ENCODE peak calls at places on chromosomes 3 and 15, in eight cellular contexts. One of them, this sample, is unnamed.

GRCh38 chr3:198079771-198080520 is 119.9 kb downstream of the LMLN start:
- DNase-seq in right lobe of liver: no peak
- DNase-seq in sigmoid colon: no peak
- DNase-seq in breast epithelium: no peak
- DNase-seq in thyroid gland: no peak
- DNase-seq in ovary: no peak
- DNase-seq in K562: peak; percentile 19
- DNase-seq in transverse colon: peak; percentile 9
- DNase-seq in this sample: peak; percentile 86

GRCh38 chr3:111884411-111885018 is 25.4 kb downstream of the PHLDB2 start:
- DNase-seq in right lobe of liver: no peak
- DNase-seq in sigmoid colon: no peak
- DNase-seq in breast epithelium: no peak
- DNase-seq in thyroid gland: no peak
- DNase-seq in ovary: no peak
- DNase-seq in K562: no peak
- DNase-seq in transverse colon: no peak
- DNase-seq in this sample: no peak

GRCh38 chr3:55609230-55610100 is 122.4 kb upstream of the WNT5A start:
- DNase-seq in right lobe of liver: no peak
- DNase-seq in sigmoid colon: no peak
- DNase-seq in breast epithelium: no peak
- DNase-seq in thyroid gland: no peak
- DNase-seq in ovary: no peak
- DNase-seq in K562: peak; percentile 5
- DNase-seq in transverse colon: no peak
- DNase-seq in this sample: no peak

GRCh38 chr3:141447391-141447790 is 39.4 kb upstream of the RASA2 start:
- DNase-seq in right lobe of liver: no peak
- DNase-seq in sigmoid colon: no peak
- DNase-seq in breast epithelium: no peak
- DNase-seq in thyroid gland: no peak
- DNase-seq in ovary: no peak
- DNase-seq in K562: no peak
- DNase-seq in transverse colon: no peak
- DNase-seq in this sample: no peak

GRCh38 chr15:60118146-60118545 is 114.0 kb downstream of the FOXB1 start:
- DNase-seq in right lobe of liver: no peak
- DNase-seq in sigmoid colon: no peak
- DNase-seq in breast epithelium: no peak
- DNase-seq in thyroid gland: no peak
- DNase-seq in ovary: no peak
- DNase-seq in K562: no peak
- DNase-seq in transverse colon: no peak
- DNase-seq in this sample: no peak

GRCh38 chr3:123695152-123695551 is 110.3 kb upstream of the HACD2 start:
- DNase-seq in right lobe of liver: no peak
- DNase-seq in sigmoid colon: no peak
- DNase-seq in breast epithelium: no peak
- DNase-seq in thyroid gland: no peak
- DNase-seq in ovary: no peak
- DNase-seq in K562: no peak
- DNase-seq in transverse colon: no peak
- DNase-seq in this sample: no peak

GRCh38 chr15:56667517-56667916 is 65.8 kb downstream of the ZNF280D start:
- DNase-seq in right lobe of liver: no peak
- DNase-seq in sigmoid colon: no peak
- DNase-seq in breast epithelium: no peak
- DNase-seq in thyroid gland: no peak
- DNase-seq in ovary: no peak
- DNase-seq in K562: no peak
- DNase-seq in transverse colon: no peak
- DNase-seq in this sample: no peak

GRCh38 chr3:23882487-23882918 is 34.3 kb downstream of the NKIRAS1 start:
- DNase-seq in right lobe of liver: no peak
- DNase-seq in sigmoid colon: no peak
- DNase-seq in breast epithelium: no peak
- DNase-seq in thyroid gland: no peak
- DNase-seq in ovary: no peak
- DNase-seq in K562: no peak
- DNase-seq in transverse colon: no peak
- DNase-seq in this sample: no peak

GRCh38 chr3:155921486-155921885 is 51.0 kb downstream of the GMPS start:
- DNase-seq in right lobe of liver: no peak
- DNase-seq in sigmoid colon: no peak
- DNase-seq in breast epithelium: no peak
- DNase-seq in thyroid gland: no peak
- DNase-seq in ovary: no peak
- DNase-seq in K562: no peak
- DNase-seq in transverse colon: no peak
- DNase-seq in this sample: no peak

GRCh38 chr3:160400048-160400630 is 689 bp downstream of the SMC4 start:
- DNase-seq in right lobe of liver: peak; percentile 70
- DNase-seq in sigmoid colon: peak; percentile 75
- DNase-seq in breast epithelium: peak; percentile 18
- DNase-seq in thyroid gland: peak; percentile 52
- DNase-seq in ovary: peak; percentile 50
- DNase-seq in K562: no peak
- DNase-seq in transverse colon: peak; percentile 48
- DNase-seq in this sample: peak; percentile 87

GRCh38 chr15:72857331-72858065 is 73.9 kb upstream of the ADPGK start:
- DNase-seq in right lobe of liver: no peak
- DNase-seq in sigmoid colon: no peak
- DNase-seq in breast epithelium: no peak
- DNase-seq in thyroid gland: no peak
- DNase-seq in ovary: no peak
- DNase-seq in K562: no peak
- DNase-seq in transverse colon: no peak
- DNase-seq in this sample: no peak

GRCh38 chr3:157104521-157104920 is 55.4 kb downstream of the CCNL1 start:
- DNase-seq in right lobe of liver: no peak
- DNase-seq in sigmoid colon: peak; percentile 79
- DNase-seq in breast epithelium: no peak
- DNase-seq in thyroid gland: no peak
- DNase-seq in ovary: no peak
- DNase-seq in K562: no peak
- DNase-seq in transverse colon: no peak
- DNase-seq in this sample: no peak

GRCh38 chr3:71955549-71956373 is 170.8 kb upstream of the PROK2 start:
- DNase-seq in right lobe of liver: peak; percentile 80
- DNase-seq in sigmoid colon: peak; percentile 82
- DNase-seq in breast epithelium: peak; percentile 60
- DNase-seq in thyroid gland: peak; percentile 81
- DNase-seq in ovary: peak; percentile 85
- DNase-seq in K562: peak; percentile 28
- DNase-seq in transverse colon: peak; percentile 71
- DNase-seq in this sample: peak; percentile 63

GRCh38 chr15:30922469-30923311 is 19.0 kb downstream of the FAN1 start:
- DNase-seq in right lobe of liver: no peak
- DNase-seq in sigmoid colon: peak; percentile 75
- DNase-seq in breast epithelium: peak; percentile 47
- DNase-seq in thyroid gland: peak; percentile 61
- DNase-seq in ovary: no peak
- DNase-seq in K562: no peak
- DNase-seq in transverse colon: peak; percentile 43
- DNase-seq in this sample: no peak

GRCh38 chr3:71173421-71173975 is 410.0 kb downstream of the FOXP1 start:
- DNase-seq in right lobe of liver: no peak
- DNase-seq in sigmoid colon: no peak
- DNase-seq in breast epithelium: no peak
- DNase-seq in thyroid gland: no peak
- DNase-seq in ovary: no peak
- DNase-seq in K562: no peak
- DNase-seq in transverse colon: no peak
- DNase-seq in this sample: no peak

GRCh38 chr3:100650651-100651611 is 41.5 kb downstream of the ADGRG7 start:
- DNase-seq in right lobe of liver: no peak
- DNase-seq in sigmoid colon: no peak
- DNase-seq in breast epithelium: no peak
- DNase-seq in thyroid gland: no peak
- DNase-seq in ovary: no peak
- DNase-seq in K562: no peak
- DNase-seq in transverse colon: no peak
- DNase-seq in this sample: peak; percentile 19

GRCh38 chr3:944786-945185 is 148.0 kb upstream of the CNTN6 start:
- DNase-seq in right lobe of liver: no peak
- DNase-seq in sigmoid colon: no peak
- DNase-seq in breast epithelium: no peak
- DNase-seq in thyroid gland: no peak
- DNase-seq in ovary: no peak
- DNase-seq in K562: no peak
- DNase-seq in transverse colon: no peak
- DNase-seq in this sample: no peak

GRCh38 chr15:66803182-66803729 is 101.2 kb downstream of the SMAD6 start:
- DNase-seq in right lobe of liver: no peak
- DNase-seq in sigmoid colon: peak; percentile 93
- DNase-seq in breast epithelium: peak; percentile 82
- DNase-seq in thyroid gland: peak; percentile 97
- DNase-seq in ovary: peak; percentile 92
- DNase-seq in K562: peak; percentile 93
- DNase-seq in transverse colon: peak; percentile 89
- DNase-seq in this sample: peak; percentile 97

GRCh38 chr3:190321789-190322603 is at the start of gene CLDN1:
- DNase-seq in right lobe of liver: peak; percentile 92
- DNase-seq in sigmoid colon: peak; percentile 88
- DNase-seq in breast epithelium: peak; percentile 59
- DNase-seq in thyroid gland: peak; percentile 82
- DNase-seq in ovary: peak; percentile 87
- DNase-seq in K562: peak; percentile 29
- DNase-seq in transverse colon: peak; percentile 84
- DNase-seq in this sample: peak; percentile 77

DNA sequence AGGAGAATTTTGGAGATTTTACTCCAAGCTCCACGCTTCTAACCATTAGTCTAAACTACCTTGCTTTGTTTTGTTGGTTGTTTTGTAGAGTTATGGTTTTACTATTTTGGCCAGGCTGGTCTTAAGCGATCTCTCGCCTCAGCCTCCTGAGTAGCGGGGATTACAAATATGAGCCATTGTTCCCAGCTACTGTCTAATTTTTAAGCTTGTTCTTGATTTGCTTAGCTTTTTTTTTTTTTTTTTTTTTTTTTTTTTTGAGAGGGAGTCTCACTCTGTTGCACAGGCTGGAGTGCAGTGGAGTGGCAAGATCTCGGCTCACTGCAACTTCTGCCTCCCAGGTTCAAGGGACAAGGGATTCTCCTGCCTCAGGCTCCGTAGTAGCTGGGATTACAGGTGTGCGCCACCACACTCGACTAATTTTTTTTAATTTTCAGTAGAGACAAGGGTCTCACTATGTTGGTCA is 28.5 kb downstream of the EFCAB12 start:
- DNase-seq in right lobe of liver: no peak
- DNase-seq in sigmoid colon: no peak
- DNase-seq in breast epithelium: no peak
- DNase-seq in thyroid gland: peak; percentile 18
- DNase-seq in ovary: no peak
- DNase-seq in K562: no peak
- DNase-seq in transverse colon: no peak
- DNase-seq in this sample: no peak
- TF ChIP-seq POLR2A in right lobe of liver: peak; percentile 4
- TF ChIP-seq POLR2A in sigmoid colon: no peak
- TF ChIP-seq POLR2A in breast epithelium: no peak
- TF ChIP-seq POLR2A in thyroid gland: no peak
- TF ChIP-seq POLR2A in ovary: peak; percentile 15
- TF ChIP-seq POLR2A in K562: peak; percentile 96
- TF ChIP-seq POLR2A in transverse colon: peak; percentile 8
- TF ChIP-seq POLR2A in this sample: no peak

DNA sequence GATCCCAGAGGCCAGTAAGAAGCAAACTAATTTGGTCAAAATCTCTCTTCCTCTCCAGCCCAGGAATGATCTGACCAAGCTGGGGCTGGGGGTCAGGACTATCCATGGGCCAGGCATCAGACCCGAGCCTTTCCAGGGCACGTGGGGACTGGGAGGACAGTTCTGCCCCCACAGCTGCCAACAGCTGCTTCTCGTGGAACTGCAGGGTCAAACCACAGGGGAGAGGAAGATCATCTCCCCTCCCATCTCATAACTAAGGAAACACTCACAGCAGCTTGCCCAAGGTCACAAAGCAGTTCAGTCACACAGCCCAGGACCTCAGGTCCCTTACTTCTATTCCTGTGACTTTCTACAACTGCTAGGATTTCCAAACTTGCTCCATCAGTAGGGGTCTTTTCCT is 47.1 kb downstream of the DAPK2 start:
- DNase-seq in right lobe of liver: no peak
- DNase-seq in sigmoid colon: no peak
- DNase-seq in breast epithelium: no peak
- DNase-seq in thyroid gland: no peak
- DNase-seq in ovary: peak; percentile 47
- DNase-seq in K562: no peak
- DNase-seq in transverse colon: no peak
- DNase-seq in this sample: no peak
- H3K4me3 ChIP-seq in right lobe of liver: no peak overlapping the region
- H3K4me3 ChIP-seq in sigmoid colon: no peak overlapping the region
- H3K4me3 ChIP-seq in breast epithelium: no peak overlapping the region
- H3K4me3 ChIP-seq in thyroid gland: no peak overlapping the region
- H3K4me3 ChIP-seq in ovary: no peak overlapping the region
- H3K4me3 ChIP-seq in K562: no peak overlapping the region
- H3K4me3 ChIP-seq in transverse colon: no peak overlapping the region
- H3K4me3 ChIP-seq in this sample: no peak overlapping the region

DNA sequence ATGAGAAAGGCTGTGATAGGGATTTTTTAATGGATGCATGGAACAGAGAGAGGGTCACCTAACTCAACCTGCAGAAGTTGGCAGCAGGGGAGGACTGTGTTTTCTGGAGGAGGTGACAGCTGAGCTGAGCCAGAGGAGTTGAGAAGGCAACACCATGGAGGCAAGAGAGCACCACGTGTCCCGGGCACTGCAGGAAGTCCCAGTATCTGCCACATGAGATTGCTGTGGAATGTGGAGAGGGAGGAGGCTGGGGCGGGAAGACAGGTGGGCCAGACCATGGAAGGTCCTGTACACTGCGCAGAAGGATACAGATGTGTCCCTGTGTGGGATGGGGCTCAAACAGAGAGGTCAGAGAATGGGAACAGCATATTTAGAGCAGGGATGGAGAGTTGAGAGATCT is 15.3 kb downstream of the MESP1 start:
- DNase-seq in right lobe of liver: no peak
- DNase-seq in sigmoid colon: no peak
- DNase-seq in breast epithelium: no peak
- DNase-seq in thyroid gland: no peak
- DNase-seq in ovary: no peak
- DNase-seq in K562: no peak
- DNase-seq in transverse colon: no peak
- DNase-seq in this sample: peak; percentile 69
- TF ChIP-seq POLR2A in right lobe of liver: no peak
- TF ChIP-seq POLR2A in sigmoid colon: no peak
- TF ChIP-seq POLR2A in breast epithelium: no peak
- TF ChIP-seq POLR2A in thyroid gland: no peak
- TF ChIP-seq POLR2A in ovary: no peak
- TF ChIP-seq POLR2A in K562: no peak
- TF ChIP-seq POLR2A in transverse colon: no peak
- TF ChIP-seq POLR2A in this sample: no peak

DNA sequence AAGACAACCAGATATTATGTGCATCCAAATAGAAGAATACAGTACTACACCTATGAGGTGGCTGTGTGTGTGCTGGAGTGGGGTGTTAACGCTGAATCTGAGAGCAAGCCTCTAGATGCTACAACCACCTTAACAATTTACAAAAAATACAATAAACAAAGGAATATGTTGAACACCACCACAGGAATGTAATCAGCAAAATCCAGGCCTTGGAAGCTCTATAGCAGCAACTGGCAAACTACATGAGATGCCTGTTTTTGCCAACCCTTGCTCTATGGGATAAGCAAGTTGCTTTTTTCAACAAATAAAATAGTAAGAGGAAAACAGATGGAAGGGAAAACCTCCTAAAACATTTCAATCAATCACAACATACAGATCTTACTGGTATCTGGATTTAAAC is 23.9 kb downstream of the SLTM start:
- DNase-seq in right lobe of liver: no peak
- DNase-seq in sigmoid colon: no peak
- DNase-seq in breast epithelium: no peak
- DNase-seq in thyroid gland: no peak
- DNase-seq in ovary: no peak
- DNase-seq in K562: no peak
- DNase-seq in transverse colon: no peak
- DNase-seq in this sample: no peak
- H3K4me3 ChIP-seq in right lobe of liver: no peak overlapping the region
- H3K4me3 ChIP-seq in sigmoid colon: no peak overlapping the region
- H3K4me3 ChIP-seq in breast epithelium: no peak overlapping the region
- H3K4me3 ChIP-seq in thyroid gland: no peak overlapping the region
- H3K4me3 ChIP-seq in ovary: no peak overlapping the region
- H3K4me3 ChIP-seq in K562: no peak overlapping the region
- H3K4me3 ChIP-seq in transverse colon: no peak overlapping the region
- H3K4me3 ChIP-seq in this sample: no peak overlapping the region

This sample was measured in lower leg skin.